ENCODE peak calls at places on chromosomes 5 and 9, in four cellular contexts. N is WTC11, F is HepG2, L is GM12878. C is an unnamed sample.

GRCh38 chr9:92315456-92315855 is 9.7 kb downstream of the NOL8 start:
- DNase-seq in N (no peak), F (no peak), L (no peak), C (no peak)

GRCh38 chr5:81850494-81850893 is 99.6 kb upstream of the SSBP2 start:
- DNase-seq in N (no peak), F (no peak), L (no peak), C (no peak)

GRCh38 chr9:70789086-70789485 is 332.3 kb downstream of the TRPM3 start:
- DNase-seq in N (no peak), F (no peak), L (no peak), C (no peak)

GRCh38 chr9:78207319-78207718 is 28.6 kb upstream of the CEP78 start:
- DNase-seq in N (no peak), F (no peak), L (no peak), C (no peak)

GRCh38 chr5:172866802-172867748 is 33.0 kb downstream of the ERGIC1 start:
- DNase-seq in N (no peak), F (no peak), L (no peak), C (no peak)

GRCh38 chr9:18564018-18564880 is 90.3 kb downstream of the ADAMTSL1 start:
- DNase-seq in N (no peak), F (no peak), L (no peak), C (no peak)

GRCh38 chr5:146731909-146732659 is 146.5 kb downstream of the PPP2R2B start:
- DNase-seq in N (no peak), F (no peak), L (no peak), C (no peak)

GRCh38 chr5:123046222-123046621 is 9.7 kb upstream of the PPIC start:
- DNase-seq in N (no peak), F (no peak), L (no peak), C (no peak)

DNA sequence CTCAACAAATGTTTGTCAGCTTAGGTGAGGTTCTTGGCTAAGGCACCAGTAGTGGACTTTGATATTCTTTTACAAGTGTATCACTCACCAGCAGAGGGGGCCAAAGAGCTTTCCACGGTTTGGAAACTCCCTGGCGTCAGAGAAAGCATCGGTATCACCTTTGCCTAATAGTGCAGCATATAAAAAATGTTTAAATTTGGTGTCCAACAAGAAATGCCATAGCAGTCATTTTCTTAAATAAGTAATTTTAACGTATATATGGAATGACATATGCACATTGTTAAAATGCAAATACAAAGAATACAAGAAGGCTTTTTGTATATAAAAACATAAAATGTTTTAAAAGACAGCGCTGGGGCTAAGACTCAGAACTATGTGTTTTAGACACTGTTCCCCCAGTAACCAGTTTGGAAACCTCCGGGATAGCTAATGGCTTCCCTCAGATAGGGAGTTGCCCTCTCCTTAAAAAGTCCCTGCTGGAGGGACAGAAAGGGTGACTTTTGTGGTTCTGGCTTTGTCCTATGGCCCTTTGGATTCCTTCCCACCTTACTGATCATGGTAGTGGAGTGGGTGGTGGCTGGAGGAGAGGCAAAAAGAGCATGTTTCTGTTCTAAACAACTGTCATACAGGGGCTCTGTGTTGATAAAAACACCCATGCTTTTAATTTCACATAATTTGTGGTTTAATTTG is 124.6 kb downstream of the GPBP1 start:
- DNase-seq in N (peak), F (peak), L (peak), C (peak)
- TF ChIP-seq TCF7 in N (no peak), F (no peak), L (no peak), C (no peak)

GRCh38 chr9:100474950-100475276 is 2.0 kb downstream of the TMEFF1 start:
- DNase-seq in N (no peak), F (no peak), L (no peak), C (no peak)

GRCh38 chr9:100472725-100473261 is at the start of gene TMEFF1:
- DNase-seq in N (peak), F (peak), L (no peak), C (peak)

GRCh38 chr9:100473271-100474081 is 527 bp downstream of the TMEFF1 start:
- DNase-seq in N (peak), F (no peak), L (no peak), C (peak)

GRCh38 chr9:100472268-100472667 is 681 bp upstream of the TMEFF1 start:
- DNase-seq in N (no peak), F (no peak), L (no peak), C (no peak)

GRCh38 chr9:100474082-100474949 is 1.4 kb downstream of the TMEFF1 start:
- DNase-seq in N (peak), F (no peak), L (no peak), C (no peak)
- TF ChIP-seq TCF7 in N (no peak), F (no peak), L (no peak), C (no peak)

GRCh38 chr9:4762889-4763521 is 22.0 kb upstream of the AK3 start:
- DNase-seq in N (peak), F (no peak), L (no peak), C (peak)
- TF ChIP-seq TCF7 in N (no peak), F (no peak), L (no peak), C (no peak)

DNA sequence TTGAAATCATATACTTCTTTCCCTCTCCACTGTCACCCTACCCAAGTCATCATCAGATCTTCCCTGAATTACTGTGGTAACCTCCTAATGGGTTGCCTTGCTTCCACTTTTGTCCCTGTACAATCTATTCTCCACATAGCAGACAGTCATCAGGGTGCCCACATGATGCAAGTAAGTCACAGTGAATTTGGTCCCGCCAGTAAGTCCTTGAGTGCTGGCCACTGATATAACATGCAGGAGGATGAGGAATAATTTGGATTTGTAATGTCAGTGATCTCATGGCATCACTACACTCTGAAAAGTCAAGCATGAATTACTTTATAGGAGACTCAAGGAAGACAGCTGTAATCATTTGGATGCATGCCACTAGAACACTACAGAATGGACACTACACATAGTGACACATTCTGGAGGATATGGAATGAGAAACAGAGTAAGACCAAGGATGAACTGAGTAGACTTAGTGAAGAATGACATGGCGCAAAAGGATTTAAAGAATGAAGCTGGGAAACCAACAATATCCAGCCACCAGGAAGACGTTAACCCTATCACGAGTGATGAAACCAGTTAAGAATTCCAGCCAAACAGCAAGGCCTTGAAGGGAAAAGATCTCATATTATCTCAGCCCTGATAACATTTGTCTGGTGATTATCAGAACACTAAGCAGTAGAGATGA is 28.6 kb downstream of the MARCHF3 start:
- DNase-seq in N (no peak), F (no peak), L (no peak), C (no peak)
- TF ChIP-seq TCF7 in N (no peak), F (no peak), L (no peak), C (no peak)

DNA sequence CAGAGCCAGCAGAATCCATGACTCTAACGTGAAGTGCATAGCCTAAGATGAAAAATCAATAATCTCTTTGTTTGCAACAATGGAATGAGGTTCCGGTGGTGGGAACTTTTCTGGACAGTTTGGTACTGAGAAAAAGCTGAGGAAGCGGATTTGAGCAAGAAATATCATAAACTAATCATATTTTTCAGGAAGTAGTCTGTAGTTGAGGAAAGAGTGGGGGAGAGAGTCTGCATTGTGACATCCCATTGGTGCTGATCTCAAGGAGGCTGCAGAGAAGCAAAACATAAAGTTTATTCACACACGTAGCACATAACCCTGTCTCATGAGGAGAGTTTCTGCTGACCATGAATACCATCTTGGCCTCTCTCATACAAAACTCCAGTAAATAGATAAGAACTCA is 15.8 kb upstream of the FCHO2 start:
- DNase-seq in N (no peak), F (no peak), L (no peak), C (no peak)
- TF ChIP-seq TCF7 in N (no peak), F (no peak), L (no peak), C (no peak)

GRCh38 chr5:107486489-107486888 is 184.2 kb downstream of the EFNA5 start:
- DNase-seq in N (no peak), F (no peak), L (peak), C (no peak)
- TF ChIP-seq TCF7 in N (no peak), F (no peak), L (peak), C (no peak)

GRCh38 chr9:122374885-122375420 is 4.1 kb downstream of the PTGS1 start:
- DNase-seq in N (peak), F (no peak), L (no peak), C (peak)
- TF ChIP-seq TCF7 in N (no peak), F (no peak), L (no peak), C (no peak)